ENCODE peak calls at places on chromosomes 6 and 20, in eight cellular contexts. P is thyroid gland, L is HEK293T, J is HT1080, D is NCI-H526, F is hippocampal formation, B is Right ventricle myocardium inferior, V is caudate nucleus. O is an unnamed sample.

GRCh38 chr6:53465732-53466131 is 79.2 kb downstream of the GCLC start:
- DNase-seq in P (no peak), L (no peak), J (no peak), D (no peak), F (no peak), B (no peak), V (no peak), O (no peak)

GRCh38 chr20:52219441-52219840 is 27.9 kb upstream of the ZFP64 start:
- DNase-seq in P (no peak), L (no peak), J (peak), D (peak), F (no peak), B (no peak), V (no peak), O (no peak)

GRCh38 chr6:71289039-71289801 is 609 bp downstream of the OGFRL1 start:
- DNase-seq in P (peak), L (peak), J (peak), D (peak), F (no peak), B (peak), V (no peak), O (peak)

GRCh38 chr6:20811112-20811746 is 277.0 kb downstream of the CDKAL1 start:
- DNase-seq in P (no peak), L (peak), J (peak), D (no peak), F (no peak), B (no peak), V (no peak), O (no peak)

GRCh38 chr6:26097268-26097875 is 10.1 kb downstream of the HFE start:
- DNase-seq in P (peak), L (peak), J (peak), D (peak), F (peak), B (peak), V (no peak), O (no peak)

GRCh38 chr6:24139639-24140038 is 13.6 kb downstream of the NRSN1 start:
- DNase-seq in P (no peak), L (no peak), J (no peak), D (no peak), F (no peak), B (no peak), V (no peak), O (no peak)

GRCh38 chr6:142258305-142258704 is 43.5 kb upstream of the ADGRG6 start:
- DNase-seq in P (no peak), L (no peak), J (no peak), D (no peak), F (no peak), B (no peak), V (no peak), O (no peak)

GRCh38 chr6:134295953-134296553 is 21.9 kb downstream of the SGK1 start:
- DNase-seq in P (no peak), L (no peak), J (peak), D (no peak), F (peak), B (no peak), V (no peak), O (no peak)

GRCh38 chr6:19368511-19368910 is 468.7 kb upstream of the ID4 start:
- DNase-seq in P (no peak), L (no peak), J (no peak), D (no peak), F (no peak), B (no peak), V (no peak), O (no peak)

GRCh38 chr6:47245745-47246371 is 63.8 kb downstream of the TNFRSF21 start:
- DNase-seq in P (no peak), L (no peak), J (peak), D (no peak), F (no peak), B (no peak), V (no peak), O (no peak)

GRCh38 chr20:37316775-37317170 is 27.3 kb downstream of the MANBAL start:
- DNase-seq in P (no peak), L (no peak), J (no peak), D (no peak), F (no peak), B (no peak), V (no peak), O (no peak)

GRCh38 chr20:37640600-37641561 is 52.9 kb upstream of the CTNNBL1 start:
- DNase-seq in P (no peak), L (no peak), J (peak), D (no peak), F (no peak), B (no peak), V (no peak), O (no peak)

GRCh38 chr20:53191957-53192356 is 219.8 kb downstream of the TSHZ2 start:
- DNase-seq in P (no peak), L (no peak), J (no peak), D (no peak), F (no peak), B (no peak), V (no peak), O (no peak)

GRCh38 chr6:139436521-139437348 is 62.3 kb upstream of the CITED2 start:
- DNase-seq in P (peak), L (no peak), J (peak), D (no peak), F (no peak), B (no peak), V (no peak), O (no peak)

GRCh38 chr20:50320910-50321796 is 130.5 kb downstream of the CEBPB start:
- DNase-seq in P (peak), L (peak), J (peak), D (no peak), F (no peak), B (peak), V (no peak), O (peak)

GRCh38 chr6:98946877-98947410 is 802 bp downstream of the FBXL4 start:
- DNase-seq in P (peak), L (peak), J (peak), D (peak), F (no peak), B (no peak), V (no peak), O (peak)

GRCh38 chr20:44309763-44310663 is 989 bp downstream of the FITM2 start:
- DNase-seq in P (peak), L (no peak), J (no peak), D (no peak), F (no peak), B (no peak), V (no peak), O (peak)